ENCODE peak calls at places on chromosomes 6 and 20, in six cellular contexts. U, I, B, A, O and E are unnamed samples.

GRCh38 chr6:85458184-85458583 is 8.3 kb downstream of the NT5E start:
- DNase-seq in U (no peak), I (no peak), B (no peak), A (no peak), O (no peak), E (no peak)

GRCh38 chr6:135488023-135488422 is 9.5 kb downstream of the AHI1 start:
- DNase-seq in U (no peak), I (no peak), B (no peak), A (no peak), O (no peak), E (no peak)

GRCh38 chr20:10922941-10923340 is 249.1 kb upstream of the JAG1 start:
- DNase-seq in U (no peak), I (no peak), B (no peak), A (no peak), O (no peak), E (no peak)

GRCh38 chr20:1824834-1825233 is 70.4 kb upstream of the SIRPA start:
- DNase-seq in U (no peak), I (no peak), B (no peak), A (no peak), O (no peak), E (no peak)

GRCh38 chr6:153043719-153044118 is 41.2 kb upstream of the MTRF1L start:
- DNase-seq in U (peak; percentile 66), I (no peak), B (no peak), A (no peak), O (no peak), E (no peak)

GRCh38 chr6:161367472-161367871 is 93.6 kb upstream of the AGPAT4 start:
- DNase-seq in U (peak; percentile 34), I (no peak), B (no peak), A (no peak), O (no peak), E (no peak)

GRCh38 chr6:73079978-73080377 is 145.3 kb downstream of the KHDC1L start:
- DNase-seq in U (no peak), I (no peak), B (no peak), A (no peak), O (no peak), E (no peak)

GRCh38 chr20:23528867-23529431 is 38.0 kb downstream of the CST8 start:
- DNase-seq in U (no peak), I (no peak), B (no peak), A (peak; percentile 26), O (no peak), E (no peak)

GRCh38 chr20:37096415-37097039 is 730 bp upstream of the RBL1 start:
- DNase-seq in U (no peak), I (no peak), B (no peak), A (no peak), O (no peak), E (no peak)
- TF ChIP-seq POLR2A in U (no peak), I (no peak), B (no peak), A (no peak), O (no peak), E (no peak)

DNA sequence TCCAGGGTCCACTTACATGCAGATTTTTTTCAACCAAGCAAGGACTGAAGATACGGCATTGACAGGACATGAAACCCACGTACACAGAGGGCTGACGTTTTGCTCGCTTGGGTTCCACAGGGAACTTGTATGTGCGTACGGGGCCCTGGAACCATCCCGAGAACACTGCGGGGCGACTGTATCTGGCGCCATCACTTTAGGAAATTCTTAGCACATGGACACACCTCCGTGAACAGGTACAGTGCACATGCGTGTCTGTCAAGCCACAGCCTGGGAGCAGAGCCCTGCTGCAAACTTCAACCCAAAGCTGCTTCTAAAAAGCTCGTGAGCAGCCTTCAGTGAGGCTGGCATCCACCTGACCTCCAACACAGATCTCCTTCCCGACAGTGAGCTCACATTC is 37.3 kb downstream of the TAF4 start:
- DNase-seq in U (no peak), I (no peak), B (no peak), A (no peak), O (no peak), E (no peak)
- H3K4me1 ChIP-seq in U (peaks cover 14% of the 10 kb centered on the region), I (no peaks in the 10 kb centered on the region), B (peaks cover 56% of the 10 kb centered on the region), A (no peaks in the 10 kb centered on the region), O (peaks cover 13% of the 10 kb centered on the region), E (peaks cover 38% of the 10 kb centered on the region)

GRCh38 chr6:148608211-148608951 is 138.4 kb upstream of the UST start:
- DNase-seq in U (no peak), I (no peak), B (no peak), A (peak; percentile 24), O (no peak), E (no peak)

GRCh38 chr6:148612043-148612442 is 134.8 kb upstream of the UST start:
- DNase-seq in U (no peak), I (no peak), B (no peak), A (no peak), O (no peak), E (no peak)

GRCh38 chr6:148616811-148617210 is 130.0 kb upstream of the UST start:
- DNase-seq in U (no peak), I (no peak), B (no peak), A (no peak), O (no peak), E (no peak)

DNA sequence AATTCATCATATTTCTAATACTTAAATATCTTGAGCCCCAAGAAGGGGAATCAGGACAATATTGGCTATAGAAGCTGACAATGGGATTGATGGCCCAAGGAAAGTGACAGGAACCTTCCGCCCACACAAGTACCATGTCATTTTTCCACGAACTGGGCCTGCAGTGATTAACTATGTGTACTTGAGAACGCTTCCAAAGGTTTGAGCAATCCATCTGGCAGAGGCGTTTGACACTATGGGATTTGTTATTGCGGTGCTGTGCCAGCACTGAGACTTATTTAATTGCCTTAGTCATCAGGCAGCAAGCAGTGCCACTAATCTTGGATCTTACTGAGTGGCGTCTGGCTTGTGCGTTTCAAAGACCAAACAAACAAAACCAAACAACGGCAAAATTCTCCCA is 135.6 kb upstream of the UST start:
- DNase-seq in U (peak; percentile 42), I (peak; percentile 73), B (no peak), A (no peak), O (no peak), E (peak; percentile 92)
- TF ChIP-seq POLR2AphosphoS5 in U (peak; percentile 62), I (peak; percentile 94), B (no peak), A (no peak), O (no peak), E (peak; percentile 86)

DNA sequence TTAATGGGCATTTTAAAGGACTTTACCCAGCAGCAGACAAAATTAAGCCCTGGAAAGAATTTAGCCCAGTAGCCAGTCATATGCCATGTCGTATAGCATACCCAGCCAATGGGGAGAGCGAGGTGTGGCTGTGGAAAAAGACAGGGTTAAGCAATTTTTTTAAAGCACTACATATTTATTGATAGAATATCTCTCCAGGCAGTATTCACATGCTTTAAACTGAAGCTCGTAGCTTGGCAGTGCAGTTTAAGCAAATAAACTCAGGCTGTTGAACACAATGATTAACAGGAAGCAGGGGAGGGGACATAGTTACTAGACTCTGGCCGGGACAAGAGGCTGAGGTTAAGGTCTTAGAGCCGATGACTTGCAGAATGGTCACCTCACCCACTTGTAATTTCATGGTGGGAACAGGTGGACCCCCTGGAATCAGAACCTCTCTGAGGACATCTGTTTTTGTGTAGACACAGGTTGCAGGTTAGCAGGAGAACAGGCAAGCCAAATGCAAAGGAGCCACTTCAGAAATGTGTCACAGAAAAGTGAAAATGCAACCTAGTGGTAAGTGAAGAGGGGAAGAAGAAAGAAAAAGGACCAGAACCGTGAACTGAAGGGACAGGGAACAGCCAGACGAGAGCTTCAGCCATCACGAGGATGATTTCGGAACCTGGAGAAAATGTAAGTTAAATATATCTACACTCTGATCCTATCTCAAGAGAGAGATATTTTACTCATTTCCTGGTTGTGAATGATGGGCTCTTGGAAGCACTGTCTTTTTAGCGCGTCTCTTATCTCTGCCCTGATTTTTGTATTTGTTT is 7.2 kb downstream of the GCNT2 start:
- DNase-seq in U (peak; percentile 67), I (no peak), B (no peak), A (no peak), O (no peak), E (no peak)
- TF ChIP-seq POLR2A in U (peak; percentile 57), I (no peak), B (no peak), A (no peak), O (no peak), E (peak; percentile 12)

GRCh38 chr20:43939762-43940121 is 25.1 kb downstream of the TOX2 start:
- DNase-seq in U (no peak), I (no peak), B (no peak), A (no peak), O (no peak), E (no peak)
- H3K4me1 ChIP-seq in U (peaks cover 43% of the 10 kb centered on the region), I (no peaks in the 10 kb centered on the region), B (no peaks in the 10 kb centered on the region), A (peaks cover 56% of the 10 kb centered on the region), O (peaks cover 14% of the 10 kb centered on the region), E (peaks cover 16% of the 10 kb centered on the region)

GRCh38 chr6:34239893-34240292 is 3.2 kb downstream of the HMGA1 start:
- DNase-seq in U (no peak), I (no peak), B (peak; percentile 8), A (no peak), O (peak; percentile 22), E (peak; percentile 17)

GRCh38 chr6:34242252-34243130 is 5.8 kb downstream of the HMGA1 start:
- DNase-seq in U (no peak), I (no peak), B (peak; percentile 8), A (no peak), O (peak; percentile 66), E (peak; percentile 47)

GRCh38 chr6:34243131-34243771 is 5.6 kb downstream of the SMIM29 start:
- DNase-seq in U (no peak), I (no peak), B (peak; percentile 8), A (no peak), O (no peak), E (peak; percentile 56)

GRCh38 chr6:34240329-34241248 is 3.9 kb downstream of the HMGA1 start:
- DNase-seq in U (no peak), I (no peak), B (peak; percentile 20), A (no peak), O (peak; percentile 72), E (peak; percentile 56)

DNA sequence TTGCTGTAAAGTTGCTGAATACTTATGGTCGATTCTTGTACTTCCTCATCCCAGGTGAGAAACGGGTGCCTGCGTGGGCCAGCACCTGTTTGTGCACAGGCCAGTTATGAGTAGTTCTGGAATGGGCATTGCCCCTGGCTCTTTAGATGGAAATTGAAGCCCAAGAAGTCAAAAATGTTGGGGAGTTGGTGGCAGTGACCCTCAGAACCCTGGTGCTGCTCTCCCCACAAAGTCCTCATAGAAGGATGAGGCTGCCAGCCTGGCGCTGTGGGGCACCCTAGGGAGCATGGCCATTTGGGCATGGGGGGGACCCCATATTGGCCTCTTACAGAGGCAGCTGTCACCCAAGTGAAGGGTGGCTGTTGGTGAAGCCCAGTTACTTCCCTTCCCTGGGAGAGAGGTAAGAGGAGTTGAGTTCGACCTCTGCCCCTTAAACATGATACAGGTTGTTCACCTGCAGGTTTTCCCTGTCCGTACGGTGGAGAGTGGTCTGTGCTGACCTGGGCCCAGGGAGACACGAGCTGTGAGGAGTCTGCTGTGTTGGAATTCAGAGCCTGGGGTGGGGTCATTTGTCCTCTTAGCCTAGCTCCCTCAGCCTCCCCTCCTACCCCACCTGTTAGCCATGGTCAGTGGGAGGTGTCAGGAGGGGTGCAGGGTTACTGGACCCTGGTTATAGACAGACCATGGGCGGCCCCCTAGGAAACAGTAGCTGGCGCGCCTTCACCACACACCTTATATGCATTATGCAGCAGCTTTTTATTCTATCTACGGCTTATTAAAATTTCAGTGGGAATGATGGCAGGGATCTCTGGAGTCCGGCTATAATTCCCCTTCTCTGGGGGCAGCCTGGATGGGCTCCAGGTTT is 4.9 kb downstream of the HMGA1 start:
- DNase-seq in U (no peak), I (no peak), B (peak; percentile 7), A (no peak), O (peak; percentile 61), E (peak; percentile 43)
- TF ChIP-seq POLR2AphosphoS5 in U (no peak), I (no peak), B (peak; percentile 27), A (peak; percentile 71), O (peak; percentile 5), E (no peak)